ENCODE peak calls at places on chromosomes 11 and 22, in eight cellular contexts. One of them, this sample, is unnamed.

GRCh38 chr22:28142361-28142801 is 223.3 kb upstream of the PITPNB start:
- DNase-seq in neuronal stem cell: no peak
- DNase-seq in fibroblast of lung: peak; percentile 92
- DNase-seq in substantia nigra: no peak
- DNase-seq in colonic mucosa: no peak
- DNase-seq in heart left ventricle: no peak
- DNase-seq in stomach: no peak
- DNase-seq in Karpas-422: no peak
- DNase-seq in this sample: no peak

GRCh38 chr11:20248345-20248744 is 88.1 kb upstream of the DBX1 start:
- DNase-seq in colonic mucosa: no peak
- DNase-seq in heart left ventricle: no peak
- DNase-seq in stomach: no peak
- DNase-seq in fibroblast of lung: no peak
- DNase-seq in Karpas-422: no peak
- DNase-seq in neuronal stem cell: no peak
- DNase-seq in substantia nigra: no peak
- DNase-seq in this sample: no peak

GRCh38 chr11:68130121-68130520 is 8.9 kb upstream of the CHKA start:
- DNase-seq in Karpas-422: no peak
- DNase-seq in substantia nigra: no peak
- DNase-seq in heart left ventricle: no peak
- DNase-seq in fibroblast of lung: no peak
- DNase-seq in stomach: no peak
- DNase-seq in neuronal stem cell: no peak
- DNase-seq in colonic mucosa: no peak
- DNase-seq in this sample: no peak

GRCh38 chr11:22554221-22554620 is 71.4 kb downstream of the FANCF start:
- DNase-seq in substantia nigra: no peak
- DNase-seq in stomach: no peak
- DNase-seq in colonic mucosa: no peak
- DNase-seq in fibroblast of lung: no peak
- DNase-seq in neuronal stem cell: no peak
- DNase-seq in Karpas-422: no peak
- DNase-seq in heart left ventricle: no peak
- DNase-seq in this sample: no peak

GRCh38 chr22:24542641-24543040 is 12.3 kb downstream of the GUCD1 start:
- DNase-seq in substantia nigra: peak; percentile 48
- DNase-seq in neuronal stem cell: no peak
- DNase-seq in colonic mucosa: no peak
- DNase-seq in stomach: peak; percentile 83
- DNase-seq in Karpas-422: no peak
- DNase-seq in fibroblast of lung: no peak
- DNase-seq in heart left ventricle: peak; percentile 70
- DNase-seq in this sample: no peak

GRCh38 chr11:73288197-73288872 is 16.2 kb downstream of the P2RY6 start:
- DNase-seq in fibroblast of lung: no peak
- DNase-seq in Karpas-422: no peak
- DNase-seq in substantia nigra: no peak
- DNase-seq in stomach: no peak
- DNase-seq in colonic mucosa: no peak
- DNase-seq in neuronal stem cell: no peak
- DNase-seq in heart left ventricle: no peak
- DNase-seq in this sample: no peak

GRCh38 chr11:65382036-65382803 is at the start of gene SLC25A45:
- DNase-seq in heart left ventricle: peak; percentile 92
- DNase-seq in fibroblast of lung: peak; percentile 99
- DNase-seq in neuronal stem cell: no peak
- DNase-seq in Karpas-422: peak; percentile 93
- DNase-seq in colonic mucosa: peak; percentile 93
- DNase-seq in stomach: peak; percentile 95
- DNase-seq in substantia nigra: peak; percentile 81
- DNase-seq in this sample: peak; percentile 40

GRCh38 chr11:129611661-129612566 is 203.7 kb upstream of the TMEM45B start:
- DNase-seq in Karpas-422: no peak
- DNase-seq in substantia nigra: no peak
- DNase-seq in heart left ventricle: no peak
- DNase-seq in neuronal stem cell: no peak
- DNase-seq in colonic mucosa: no peak
- DNase-seq in fibroblast of lung: no peak
- DNase-seq in stomach: no peak
- DNase-seq in this sample: no peak

GRCh38 chr11:18294862-18295261 is 27.1 kb downstream of the HPS5 start:
- DNase-seq in stomach: no peak
- DNase-seq in heart left ventricle: no peak
- DNase-seq in fibroblast of lung: no peak
- DNase-seq in colonic mucosa: no peak
- DNase-seq in substantia nigra: no peak
- DNase-seq in Karpas-422: no peak
- DNase-seq in neuronal stem cell: no peak
- DNase-seq in this sample: no peak

GRCh38 chr11:34501962-34502361 is 11.6 kb downstream of the ELF5 start:
- DNase-seq in stomach: peak; percentile 29
- DNase-seq in substantia nigra: no peak
- DNase-seq in Karpas-422: no peak
- DNase-seq in fibroblast of lung: no peak
- DNase-seq in colonic mucosa: no peak
- DNase-seq in heart left ventricle: no peak
- DNase-seq in neuronal stem cell: no peak
- DNase-seq in this sample: no peak

GRCh38 chr22:43066134-43066533 is 23.1 kb downstream of the TTLL1 start:
- DNase-seq in colonic mucosa: no peak
- DNase-seq in heart left ventricle: no peak
- DNase-seq in Karpas-422: no peak
- DNase-seq in fibroblast of lung: no peak
- DNase-seq in neuronal stem cell: no peak
- DNase-seq in stomach: no peak
- DNase-seq in substantia nigra: no peak
- DNase-seq in this sample: no peak

GRCh38 chr11:35550374-35551036 is 25.1 kb upstream of the PAMR1 start:
- DNase-seq in heart left ventricle: no peak
- DNase-seq in stomach: no peak
- DNase-seq in colonic mucosa: no peak
- DNase-seq in substantia nigra: no peak
- DNase-seq in fibroblast of lung: no peak
- DNase-seq in neuronal stem cell: no peak
- DNase-seq in Karpas-422: no peak
- DNase-seq in this sample: no peak

GRCh38 chr11:127451852-127452251 is 451.3 kb upstream of the KIRREL3 start:
- DNase-seq in neuronal stem cell: no peak
- DNase-seq in substantia nigra: peak; percentile 56
- DNase-seq in fibroblast of lung: no peak
- DNase-seq in heart left ventricle: peak; percentile 52
- DNase-seq in Karpas-422: no peak
- DNase-seq in stomach: no peak
- DNase-seq in colonic mucosa: no peak
- DNase-seq in this sample: peak; percentile 73

GRCh38 chr22:46457502-46458488 is 79.6 kb downstream of the CELSR1 start:
- DNase-seq in neuronal stem cell: no peak
- DNase-seq in stomach: no peak
- DNase-seq in colonic mucosa: no peak
- DNase-seq in fibroblast of lung: no peak
- DNase-seq in substantia nigra: no peak
- DNase-seq in Karpas-422: no peak
- DNase-seq in heart left ventricle: no peak
- DNase-seq in this sample: no peak

GRCh38 chr11:3058753-3059664 is 1.8 kb upstream of the CARS1 start:
- DNase-seq in Karpas-422: no peak
- DNase-seq in fibroblast of lung: peak; percentile 86
- DNase-seq in neuronal stem cell: no peak
- DNase-seq in substantia nigra: no peak
- DNase-seq in stomach: no peak
- DNase-seq in heart left ventricle: no peak
- DNase-seq in colonic mucosa: no peak
- DNase-seq in this sample: no peak

GRCh38 chr11:3057069-3057963 is at the start of gene CARS1:
- DNase-seq in Karpas-422: peak; percentile 96
- DNase-seq in stomach: peak; percentile 96
- DNase-seq in fibroblast of lung: peak; percentile 93
- DNase-seq in colonic mucosa: peak; percentile 97
- DNase-seq in neuronal stem cell: peak; percentile 90
- DNase-seq in heart left ventricle: peak; percentile 96
- DNase-seq in substantia nigra: peak; percentile 97
- DNase-seq in this sample: peak; percentile 75

GRCh38 chr11:3056296-3057068 is 741 bp downstream of the CARS1 start:
- DNase-seq in neuronal stem cell: no peak
- DNase-seq in substantia nigra: no peak
- DNase-seq in stomach: peak; percentile 54
- DNase-seq in fibroblast of lung: no peak
- DNase-seq in colonic mucosa: peak; percentile 54
- DNase-seq in heart left ventricle: peak; percentile 31
- DNase-seq in Karpas-422: peak; percentile 60
- DNase-seq in this sample: no peak

GRCh38 chr11:3052567-3052966 is 4.7 kb downstream of the CARS1 start:
- DNase-seq in fibroblast of lung: no peak
- DNase-seq in neuronal stem cell: no peak
- DNase-seq in substantia nigra: no peak
- DNase-seq in stomach: no peak
- DNase-seq in Karpas-422: peak; percentile 35
- DNase-seq in heart left ventricle: no peak
- DNase-seq in colonic mucosa: no peak
- DNase-seq in this sample: no peak

GRCh38 chr11:3055881-3056280 is 1.3 kb downstream of the CARS1 start:
- DNase-seq in substantia nigra: no peak
- DNase-seq in heart left ventricle: no peak
- DNase-seq in colonic mucosa: peak; percentile 46
- DNase-seq in stomach: no peak
- DNase-seq in neuronal stem cell: no peak
- DNase-seq in Karpas-422: peak; percentile 39
- DNase-seq in fibroblast of lung: no peak
- DNase-seq in this sample: no peak
- H3K27ac ChIP-seq in substantia nigra: no peak overlapping the region
- H3K27ac ChIP-seq in heart left ventricle: no peak overlapping the region
- H3K27ac ChIP-seq in colonic mucosa: peak overlapping the region; percentile 66
- H3K27ac ChIP-seq in stomach: peak overlapping the region; percentile 94
- H3K27ac ChIP-seq in neuronal stem cell: no peak overlapping the region
- H3K27ac ChIP-seq in Karpas-422: peak overlapping the region; percentile 84
- H3K27ac ChIP-seq in fibroblast of lung: peak overlapping the region; percentile 97
- H3K27ac ChIP-seq in this sample: no peak overlapping the region

DNA sequence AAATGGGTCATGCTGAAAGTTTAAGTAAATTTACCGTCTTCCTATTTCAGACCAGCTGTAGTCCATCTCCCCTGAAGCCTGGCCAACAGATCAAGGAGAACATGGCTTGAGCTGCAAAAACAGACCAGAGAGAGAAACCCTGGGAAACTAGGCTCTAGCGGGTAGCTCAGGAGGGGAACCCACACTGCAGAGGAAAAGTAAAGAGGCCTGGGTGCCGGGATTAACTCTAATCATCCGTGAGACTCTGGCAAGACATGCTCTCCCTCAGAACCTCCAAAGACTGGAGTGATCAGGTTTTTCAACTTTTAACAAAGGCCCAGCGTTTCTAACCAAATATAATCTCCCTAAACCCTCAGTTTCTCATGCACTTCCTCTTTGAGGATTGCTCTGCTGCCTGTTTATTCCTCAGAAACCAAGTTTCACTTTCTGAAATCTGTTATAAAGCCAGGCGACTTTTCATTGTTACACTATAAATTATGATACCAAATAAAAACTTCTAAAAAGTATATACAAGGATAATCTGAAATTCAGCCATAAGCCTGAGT is 67.4 kb downstream of the GAB2 start:
- DNase-seq in heart left ventricle: peak; percentile 33
- DNase-seq in stomach: no peak
- DNase-seq in fibroblast of lung: peak; percentile 78
- DNase-seq in substantia nigra: no peak
- DNase-seq in colonic mucosa: peak; percentile 37
- DNase-seq in Karpas-422: peak; percentile 73
- DNase-seq in neuronal stem cell: no peak
- DNase-seq in this sample: no peak
- H3K27ac ChIP-seq in heart left ventricle: peak overlapping the region; percentile 83
- H3K27ac ChIP-seq in stomach: peak overlapping the region; percentile 68
- H3K27ac ChIP-seq in fibroblast of lung: peak overlapping the region; percentile 67
- H3K27ac ChIP-seq in substantia nigra: peak overlapping the region; percentile 86
- H3K27ac ChIP-seq in colonic mucosa: peak overlapping the region; percentile 68
- H3K27ac ChIP-seq in Karpas-422: peak overlapping the region; percentile 88
- H3K27ac ChIP-seq in neuronal stem cell: peak overlapping the region; percentile 75
- H3K27ac ChIP-seq in this sample: peak overlapping the region; percentile 90

DNA sequence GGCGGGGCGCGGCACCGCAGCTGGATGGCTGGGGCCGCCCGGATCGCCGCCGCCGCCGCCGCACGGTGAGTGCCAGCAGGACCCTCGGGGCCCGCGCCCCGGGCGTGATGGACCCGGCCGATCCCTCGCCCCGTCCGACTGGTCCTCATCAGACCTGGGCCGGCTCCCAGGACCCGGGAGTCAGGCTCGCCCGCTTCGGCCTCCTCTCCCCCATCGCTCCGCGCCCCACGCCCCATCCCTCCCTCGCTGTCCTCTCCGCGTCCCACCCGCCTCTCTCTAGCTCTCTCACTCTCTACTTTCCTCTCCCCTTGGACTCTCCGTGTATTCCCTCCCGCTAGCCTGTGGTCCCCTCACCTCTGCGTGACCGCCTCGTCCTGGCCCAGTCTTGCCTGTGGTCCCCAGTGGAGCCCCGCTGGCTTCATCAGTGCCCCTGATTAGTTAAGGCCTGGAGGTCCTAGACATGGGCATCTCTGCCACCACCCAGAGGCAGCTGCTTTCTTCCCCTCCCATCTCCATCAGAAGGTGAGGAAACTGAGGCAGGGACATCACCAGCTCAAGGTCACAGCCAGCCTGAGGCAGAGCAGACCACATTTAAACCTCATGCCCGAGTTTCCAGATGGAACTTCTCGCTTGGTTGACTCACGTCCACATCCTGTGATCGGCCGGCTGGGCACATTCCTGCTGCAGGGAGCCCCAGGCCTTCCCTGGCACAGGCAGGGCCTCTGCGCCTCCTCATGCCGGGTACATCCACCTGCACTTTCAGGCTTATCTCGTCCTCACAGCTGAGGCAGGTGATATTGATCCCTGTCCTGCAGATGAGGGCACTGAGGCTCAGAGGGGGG is 429 bp downstream of the SLC39A13 start:
- DNase-seq in substantia nigra: no peak
- DNase-seq in fibroblast of lung: peak; percentile 85
- DNase-seq in stomach: peak; percentile 51
- DNase-seq in neuronal stem cell: no peak
- DNase-seq in Karpas-422: no peak
- DNase-seq in heart left ventricle: peak; percentile 45
- DNase-seq in colonic mucosa: peak; percentile 43
- DNase-seq in this sample: no peak
- H3K27ac ChIP-seq in substantia nigra: peak overlapping the region; percentile 92
- H3K27ac ChIP-seq in fibroblast of lung: peak overlapping the region; percentile 90
- H3K27ac ChIP-seq in stomach: peak overlapping the region; percentile 93
- H3K27ac ChIP-seq in neuronal stem cell: peak overlapping the region; percentile 54
- H3K27ac ChIP-seq in Karpas-422: peak overlapping the region; percentile 62
- H3K27ac ChIP-seq in heart left ventricle: peak overlapping the region; percentile 98
- H3K27ac ChIP-seq in colonic mucosa: peak overlapping the region; percentile 84
- H3K27ac ChIP-seq in this sample: peak overlapping the region; percentile 85

DNA sequence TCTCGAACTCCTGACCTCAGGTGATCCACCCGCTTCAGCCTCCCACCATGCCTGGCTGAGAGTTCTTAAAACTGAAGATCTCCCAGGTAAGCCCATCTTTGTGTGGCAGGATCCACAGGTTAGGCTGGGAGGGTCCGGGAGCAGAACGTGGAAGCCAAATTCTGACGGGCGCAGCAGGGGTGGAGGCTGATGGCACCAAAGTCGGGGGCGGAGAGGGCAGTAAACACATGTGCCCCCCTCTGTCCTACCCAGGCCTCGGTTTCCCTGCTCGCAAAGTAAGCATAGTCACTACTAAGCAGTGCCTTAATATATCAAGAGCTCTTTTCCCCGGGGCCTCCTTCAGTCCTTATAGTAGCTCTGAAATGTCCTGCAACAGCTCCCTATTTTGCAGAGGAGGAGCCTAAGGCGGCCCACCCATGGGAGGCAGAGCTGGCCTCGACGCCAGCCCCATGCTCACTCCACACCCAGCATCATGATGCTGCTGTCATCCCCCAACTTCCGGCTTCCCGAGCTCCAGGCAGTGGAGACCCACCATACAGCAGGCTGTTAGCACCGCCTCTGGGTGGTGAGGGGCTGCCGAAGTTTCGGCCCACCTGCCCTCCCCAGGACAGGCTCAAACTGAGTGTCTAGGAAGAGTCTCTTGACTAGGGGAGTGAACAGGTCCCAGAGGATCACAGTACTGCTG is 230.0 kb downstream of the CTTN start:
- DNase-seq in stomach: no peak
- DNase-seq in substantia nigra: no peak
- DNase-seq in colonic mucosa: no peak
- DNase-seq in neuronal stem cell: no peak
- DNase-seq in Karpas-422: no peak
- DNase-seq in fibroblast of lung: no peak
- DNase-seq in heart left ventricle: no peak
- DNase-seq in this sample: no peak
- H3K27ac ChIP-seq in stomach: no peak overlapping the region
- H3K27ac ChIP-seq in substantia nigra: no peak overlapping the region
- H3K27ac ChIP-seq in colonic mucosa: no peak overlapping the region
- H3K27ac ChIP-seq in neuronal stem cell: no peak overlapping the region
- H3K27ac ChIP-seq in Karpas-422: no peak overlapping the region
- H3K27ac ChIP-seq in fibroblast of lung: no peak overlapping the region
- H3K27ac ChIP-seq in heart left ventricle: peak overlapping the region; percentile 83
- H3K27ac ChIP-seq in this sample: peak overlapping the region; percentile 76

This sample was measured in caudate nucleus.